ENCODE peak calls at places on chromosomes 5 and 9, in four cellular contexts. F, H, R and A are unnamed samples.

GRCh38 chr9:29211681-29212589 is 1638.7 kb upstream of the C9orf72 start:
- DNase-seq in F (no peak), H (peak), R (peak), A (peak)

GRCh38 chr5:91189480-91190332 is 193.4 kb downstream of the ARRDC3 start:
- DNase-seq in F (no peak), H (peak), R (peak), A (peak)

GRCh38 chr5:113166710-113167366 is 190.2 kb downstream of the DCP2 start:
- DNase-seq in F (no peak), H (peak), R (peak), A (peak)

GRCh38 chr5:160520609-160521391 is 99.1 kb downstream of the PTTG1 start:
- DNase-seq in F (no peak), H (no peak), R (no peak), A (peak)

GRCh38 chr5:74441616-74442015 is 198.9 kb downstream of the ENC1 start:
- DNase-seq in F (no peak), H (no peak), R (no peak), A (no peak)

GRCh38 chr5:74767579-74767913 is 497 bp downstream of the NSA2 start:
- DNase-seq in F (no peak), H (peak), R (peak), A (no peak)

GRCh38 chr9:7640205-7640604 is 159.4 kb downstream of the DMAC1 start:
- DNase-seq in F (no peak), H (no peak), R (no peak), A (no peak)

GRCh38 chr5:97231025-97231636 is 48.1 kb upstream of the RIOK2 start:
- DNase-seq in F (peak), H (peak), R (peak), A (peak)

GRCh38 chr5:54007822-54008777 is 302.3 kb downstream of the ARL15 start:
- DNase-seq in F (no peak), H (peak), R (peak), A (no peak)

GRCh38 chr9:4382722-4383317 is 83.0 kb upstream of the GLIS3 start:
- DNase-seq in F (no peak), H (no peak), R (no peak), A (peak)

GRCh38 chr9:114777841-114778240 is 28.0 kb downstream of the TNFSF15 start:
- DNase-seq in F (no peak), H (no peak), R (no peak), A (peak)

GRCh38 chr5:77087484-77088291 is 603 bp upstream of the ZBED3 start:
- DNase-seq in F (no peak), H (no peak), R (peak), A (peak)

GRCh38 chr5:54090495-54091084 is 219.8 kb downstream of the ARL15 start:
- DNase-seq in F (peak), H (peak), R (peak), A (peak)

GRCh38 chr5:180486636-180487149 is 7.5 kb upstream of the CNOT6 start:
- DNase-seq in F (no peak), H (no peak), R (no peak), A (no peak)

GRCh38 chr5:1125030-1125357 is 13.1 kb upstream of the SLC12A7 start:
- DNase-seq in F (no peak), H (no peak), R (no peak), A (no peak)

GRCh38 chr5:152349683-152350526 is 55.2 kb downstream of the NMUR2 start:
- DNase-seq in F (peak), H (peak), R (peak), A (peak)

GRCh38 chr5:56818409-56819026 is 3.2 kb downstream of the MAP3K1 start:
- DNase-seq in F (no peak), H (no peak), R (no peak), A (peak)

GRCh38 chr9:117116084-117116483 is 298.8 kb downstream of the ASTN2 start:
- DNase-seq in F (no peak), H (no peak), R (no peak), A (no peak)

GRCh38 chr5:149633671-149634350 is 52.5 kb downstream of the ARHGEF37 start:
- DNase-seq in F (no peak), H (no peak), R (no peak), A (no peak)

GRCh38 chr5:127064253-127064652 is 9.0 kb downstream of the C5orf63 start:
- DNase-seq in F (no peak), H (no peak), R (no peak), A (no peak)

GRCh38 chr5:150129813-150130492 is 25.7 kb downstream of the PDGFRB start:
- DNase-seq in F (peak), H (peak), R (peak), A (peak)

GRCh38 chr5:142830241-142831018 is 60.3 kb downstream of the ARHGAP26 start:
- DNase-seq in F (no peak), H (no peak), R (no peak), A (peak)

GRCh38 chr5:4212981-4213819 is 617.6 kb downstream of the IRX1 start:
- DNase-seq in F (no peak), H (no peak), R (no peak), A (no peak)

GRCh38 chr5:159441441-159441840 is 111.2 kb upstream of the IL12B start:
- DNase-seq in F (no peak), H (peak), R (peak), A (no peak)

GRCh38 chr5:151041577-151042268 is 21.3 kb downstream of the GPX3 start:
- DNase-seq in F (no peak), H (no peak), R (no peak), A (no peak)

GRCh38 chr9:12680341-12680740 is 12.8 kb upstream of the TYRP1 start:
- DNase-seq in F (no peak), H (no peak), R (no peak), A (peak)

GRCh38 chr9:97441729-97442128 is 29.8 kb downstream of the TDRD7 start:
- DNase-seq in F (no peak), H (no peak), R (no peak), A (peak)

GRCh38 chr5:135242021-135242480 is 157.0 kb downstream of the MACROH2A1 start:
- DNase-seq in F (no peak), H (no peak), R (no peak), A (peak)

GRCh38 chr5:103408408-103408807 is 149.8 kb downstream of the MACIR start:
- DNase-seq in F (no peak), H (no peak), R (no peak), A (no peak)

GRCh38 chr9:121463026-121463827 is 36.4 kb downstream of the GGTA1 start:
- DNase-seq in F (peak), H (peak), R (peak), A (peak)

GRCh38 chr9:106479679-106480078 is 383.3 kb upstream of the ZNF462 start:
- DNase-seq in F (no peak), H (no peak), R (no peak), A (no peak)

GRCh38 chr5:64040496-64040895 is 78.3 kb upstream of the HTR1A start:
- DNase-seq in F (no peak), H (no peak), R (no peak), A (no peak)

GRCh38 chr5:169765176-169765575 is 128.1 kb downstream of the DOCK2 start:
- DNase-seq in F (no peak), H (no peak), R (no peak), A (no peak)

GRCh38 chr5:159928122-159928960 is 12.1 kb downstream of the ADRA1B start:
- DNase-seq in F (no peak), H (peak), R (no peak), A (no peak)

GRCh38 chr9:137456061-137456863 is 2.9 kb downstream of the NSMF start:
- DNase-seq in F (no peak), H (no peak), R (no peak), A (no peak)

GRCh38 chr9:136848393-136849037 is 694 bp upstream of the PHPT1 start:
- DNase-seq in F (peak), H (peak), R (peak), A (no peak)

GRCh38 chr9:2157277-2158105 is 142.3 kb downstream of the SMARCA2 start:
- DNase-seq in F (no peak), H (peak), R (no peak), A (no peak)

GRCh38 chr5:115319007-115319406 is 22.6 kb upstream of the CCDC112 start:
- DNase-seq in F (no peak), H (no peak), R (no peak), A (no peak)

GRCh38 chr5:129461816-129462396 is 1.8 kb downstream of the ADAMTS19 start:
- DNase-seq in F (no peak), H (no peak), R (no peak), A (no peak)

GRCh38 chr5:129460121-129460950 is at the start of gene ADAMTS19:
- DNase-seq in F (no peak), H (no peak), R (no peak), A (peak)

GRCh38 chr5:129460951-129461815 is 1.1 kb downstream of the ADAMTS19 start:
- DNase-seq in F (peak), H (peak), R (no peak), A (peak)

DNA sequence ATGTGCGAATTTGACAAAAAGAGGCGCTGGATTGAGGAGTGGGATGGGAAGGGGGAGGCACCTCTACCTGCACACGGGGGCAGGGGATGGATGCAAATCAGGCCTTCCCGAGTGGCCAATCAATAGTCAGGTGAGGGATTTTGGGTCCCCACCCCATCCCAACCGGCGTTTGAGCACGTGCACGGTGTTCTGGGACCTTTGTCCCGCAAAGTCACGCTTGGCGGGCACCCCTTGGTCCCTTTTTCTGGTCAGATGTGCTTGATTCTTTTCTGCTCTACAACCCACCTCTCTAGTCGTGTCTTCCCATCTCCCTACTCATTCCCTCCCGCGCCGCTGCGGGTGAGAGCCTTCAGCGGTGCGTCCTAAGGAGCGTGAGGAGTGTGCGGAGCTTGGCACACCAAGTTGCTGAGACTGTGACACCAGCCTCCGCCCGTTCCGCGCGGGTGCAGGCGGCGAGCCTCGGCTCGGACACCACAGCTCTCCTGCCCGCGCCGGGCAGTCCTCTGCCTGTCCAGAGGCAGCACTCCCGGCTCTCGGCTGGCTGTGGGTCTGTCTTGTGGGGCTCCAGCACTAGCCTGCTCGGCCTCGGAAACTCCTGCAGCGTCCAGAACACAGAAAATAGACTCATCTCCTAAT is 495 bp upstream of the ADAMTS19 start:
- DNase-seq in F (no peak), H (no peak), R (no peak), A (peak)
- TF ChIP-seq JUN in F (no peak), H (no peak), R (no peak), A (no peak)

DNA sequence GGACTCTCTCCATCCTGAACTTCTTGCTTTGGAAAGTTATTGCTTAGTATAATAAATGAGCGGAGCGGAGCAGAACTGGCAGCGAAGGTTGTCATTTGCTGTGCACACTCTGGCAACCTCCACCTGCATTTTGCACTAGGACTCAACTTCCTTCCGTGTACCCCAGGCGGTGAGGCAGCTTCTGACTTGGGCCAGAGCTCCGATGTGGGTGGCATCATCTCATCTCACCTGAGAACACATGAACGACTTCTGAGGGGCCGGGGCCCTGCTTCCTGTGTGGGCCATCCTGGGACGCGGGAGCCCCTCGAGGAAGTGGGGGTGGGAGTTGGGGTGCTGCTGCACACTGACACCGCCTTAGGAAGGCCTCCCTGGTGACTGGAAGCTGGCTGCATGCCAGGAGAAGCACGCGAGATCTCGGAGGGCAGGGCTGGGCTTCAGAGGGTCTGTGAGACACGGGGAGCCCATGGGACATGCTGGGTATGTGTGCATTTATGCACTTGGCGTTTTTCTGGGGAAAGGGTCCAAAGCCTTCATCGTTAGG is 56.5 kb upstream of the COL5A1 start:
- DNase-seq in F (no peak), H (no peak), R (no peak), A (no peak)
- TF ChIP-seq MYC in F (no peak), H (no peak), R (no peak), A (no peak)

GRCh38 chr9:133428579-133429215 is 6.5 kb downstream of the ADAMTS13 start:
- DNase-seq in F (peak), H (peak), R (peak), A (no peak)
- TF ChIP-seq JUN in F (no peak), H (no peak), R (no peak), A (no peak)

DNA sequence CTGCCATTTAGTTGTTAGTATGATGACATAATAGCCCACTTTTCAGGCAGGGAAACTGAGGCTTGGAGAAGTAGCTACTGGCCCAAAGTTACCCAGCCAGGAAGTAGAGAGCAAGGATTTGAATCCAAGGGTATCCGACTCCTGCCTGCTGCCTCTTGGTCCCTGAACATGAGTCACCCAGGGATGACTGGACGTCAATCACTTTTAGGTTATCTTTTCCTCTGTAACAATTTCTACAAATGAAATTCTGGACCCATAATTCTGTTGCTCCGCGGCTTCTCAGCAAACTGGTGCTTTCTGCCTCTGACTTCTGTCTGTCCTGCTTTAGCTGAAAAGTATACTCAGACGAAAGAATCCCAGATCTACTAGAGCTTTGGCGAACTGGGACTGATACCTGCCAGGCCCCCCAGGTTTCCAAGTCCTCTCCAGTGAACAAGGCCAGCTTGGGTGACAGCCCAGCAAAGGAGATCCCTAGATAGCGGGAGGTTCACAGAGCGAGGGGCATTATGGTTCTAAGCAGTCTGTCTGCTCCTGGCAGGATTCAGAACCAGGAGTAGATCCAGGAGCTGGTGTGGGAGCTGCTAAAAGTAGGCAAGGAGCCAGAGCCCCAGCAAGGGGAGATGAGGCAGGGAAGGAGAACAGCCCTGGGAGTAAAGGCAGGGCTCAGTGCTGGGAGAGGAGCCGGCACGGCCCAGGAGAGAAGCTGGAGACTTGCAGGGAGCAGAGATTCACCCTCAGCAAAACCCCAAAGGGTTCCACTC is 20.6 kb downstream of the OLFML2A start:
- DNase-seq in F (no peak), H (no peak), R (no peak), A (no peak)
- TF ChIP-seq MYC in F (no peak), H (no peak), R (no peak), A (no peak)

GRCh38 chr5:31948006-31948405 is 226.1 kb downstream of the GOLPH3 start:
- DNase-seq in F (no peak), H (no peak), R (no peak), A (no peak)
- TF ChIP-seq JUN in F (no peak), H (no peak), R (no peak), A (no peak)

GRCh38 chr9:127999461-127999860 is 18.7 kb upstream of the EEIG1 start:
- DNase-seq in F (no peak), H (no peak), R (no peak), A (no peak)
- TF ChIP-seq MYC in F (no peak), H (no peak), R (no peak), A (no peak)

DNA sequence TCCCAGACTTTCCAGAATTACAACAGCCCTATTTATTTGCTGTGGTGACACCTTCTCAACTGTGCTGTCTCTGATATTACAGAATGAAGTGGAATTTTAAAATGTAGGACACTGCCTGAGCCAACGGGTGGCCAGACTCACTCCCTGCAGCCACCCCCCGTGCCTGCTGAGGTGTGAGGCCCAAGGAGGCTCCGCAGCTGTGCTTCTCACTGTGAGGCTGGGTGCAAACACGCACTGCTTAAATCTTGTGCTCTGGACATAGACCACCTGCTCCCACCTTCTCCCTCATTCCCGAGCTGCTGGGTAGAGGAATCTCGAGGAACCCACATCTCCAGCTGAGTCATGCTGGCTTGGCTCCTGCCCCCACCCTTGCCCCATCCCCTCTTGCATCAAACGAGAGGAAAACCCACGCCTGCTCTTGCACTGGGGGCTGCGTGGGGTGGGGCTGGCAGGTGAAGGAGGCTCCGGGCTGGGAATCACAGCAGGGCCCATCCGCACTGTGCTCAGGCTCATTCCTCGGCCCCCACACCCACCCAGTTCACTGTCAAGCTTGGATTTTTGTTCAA is 48.0 kb downstream of the PRRT1B start:
- DNase-seq in F (no peak), H (no peak), R (no peak), A (no peak)
- TF ChIP-seq JUN in F (no peak), H (no peak), R (no peak), A (no peak)